ENCODE peak calls at places on chromosome 3, in six cellular contexts. F, K, P, E, N and J are unnamed samples.

GRCh38 chr3:179093807-179094206 is 22.2 kb upstream of the ZMAT3 start:
- DNase-seq in F (no peak), K (peak), P (no peak), E (no peak), N (peak), J (no peak)

GRCh38 chr3:188404701-188405100 is 250.7 kb downstream of the LPP start:
- DNase-seq in F (no peak), K (no peak), P (no peak), E (no peak), N (no peak), J (no peak)

GRCh38 chr3:161969867-161970266 is 473.3 kb downstream of the OTOL1 start:
- DNase-seq in F (no peak), K (peak), P (peak), E (no peak), N (peak), J (no peak)

GRCh38 chr3:185527364-185527763 is 25.0 kb downstream of the LIPH start:
- DNase-seq in F (peak), K (no peak), P (no peak), E (no peak), N (no peak), J (no peak)

GRCh38 chr3:41893977-41894376 is 67.9 kb downstream of the ULK4 start:
- DNase-seq in F (no peak), K (peak), P (peak), E (no peak), N (peak), J (no peak)

GRCh38 chr3:15097889-15098288 is 1.1 kb downstream of the RBSN start:
- DNase-seq in F (no peak), K (no peak), P (no peak), E (no peak), N (peak), J (peak)

GRCh38 chr3:40899286-40899712 is 300.0 kb upstream of the CTNNB1 start:
- DNase-seq in F (no peak), K (no peak), P (no peak), E (no peak), N (peak), J (no peak)

GRCh38 chr3:152147748-152148147 is 121.0 kb upstream of the MBNL1 start:
- DNase-seq in F (no peak), K (no peak), P (no peak), E (no peak), N (no peak), J (no peak)

GRCh38 chr3:59555593-59556315 is 505.9 kb upstream of the CFAP20DC start:
- DNase-seq in F (no peak), K (peak), P (peak), E (no peak), N (peak), J (no peak)

GRCh38 chr3:12947504-12948369 is 106.4 kb upstream of the RPL32 start:
- DNase-seq in F (peak), K (peak), P (peak), E (peak), N (peak), J (no peak)

GRCh38 chr3:18237251-18238005 is 187.7 kb downstream of the SATB1 start:
- DNase-seq in F (no peak), K (peak), P (peak), E (no peak), N (peak), J (no peak)

GRCh38 chr3:52218026-52218425 is 7.4 kb downstream of the TLR9 start:
- DNase-seq in F (peak), K (no peak), P (no peak), E (no peak), N (no peak), J (no peak)

GRCh38 chr3:79516795-79517194 is 251.0 kb downstream of the ROBO1 start:
- DNase-seq in F (no peak), K (no peak), P (no peak), E (no peak), N (peak), J (no peak)

GRCh38 chr3:47404955-47405790 is 24.4 kb downstream of the PTPN23 start:
- DNase-seq in F (no peak), K (no peak), P (peak), E (no peak), N (peak), J (no peak)

GRCh38 chr3:14988988-14989394 is 41.6 kb downstream of the NR2C2 start:
- DNase-seq in F (no peak), K (no peak), P (no peak), E (no peak), N (no peak), J (no peak)

GRCh38 chr3:184361932-184362667 is 590 bp downstream of the POLR2H start:
- DNase-seq in F (peak), K (peak), P (peak), E (peak), N (peak), J (no peak)

GRCh38 chr3:4990061-4990460 is 10.8 kb downstream of the BHLHE40 start:
- DNase-seq in F (no peak), K (no peak), P (no peak), E (no peak), N (no peak), J (no peak)

GRCh38 chr3:157201648-157202278 is 41.8 kb upstream of the CCNL1 start:
- DNase-seq in F (no peak), K (peak), P (peak), E (no peak), N (peak), J (no peak)
- TF ChIP-seq CTCF in F (peak), K (peak), P (peak), E (peak), N (peak), J (peak)

DNA sequence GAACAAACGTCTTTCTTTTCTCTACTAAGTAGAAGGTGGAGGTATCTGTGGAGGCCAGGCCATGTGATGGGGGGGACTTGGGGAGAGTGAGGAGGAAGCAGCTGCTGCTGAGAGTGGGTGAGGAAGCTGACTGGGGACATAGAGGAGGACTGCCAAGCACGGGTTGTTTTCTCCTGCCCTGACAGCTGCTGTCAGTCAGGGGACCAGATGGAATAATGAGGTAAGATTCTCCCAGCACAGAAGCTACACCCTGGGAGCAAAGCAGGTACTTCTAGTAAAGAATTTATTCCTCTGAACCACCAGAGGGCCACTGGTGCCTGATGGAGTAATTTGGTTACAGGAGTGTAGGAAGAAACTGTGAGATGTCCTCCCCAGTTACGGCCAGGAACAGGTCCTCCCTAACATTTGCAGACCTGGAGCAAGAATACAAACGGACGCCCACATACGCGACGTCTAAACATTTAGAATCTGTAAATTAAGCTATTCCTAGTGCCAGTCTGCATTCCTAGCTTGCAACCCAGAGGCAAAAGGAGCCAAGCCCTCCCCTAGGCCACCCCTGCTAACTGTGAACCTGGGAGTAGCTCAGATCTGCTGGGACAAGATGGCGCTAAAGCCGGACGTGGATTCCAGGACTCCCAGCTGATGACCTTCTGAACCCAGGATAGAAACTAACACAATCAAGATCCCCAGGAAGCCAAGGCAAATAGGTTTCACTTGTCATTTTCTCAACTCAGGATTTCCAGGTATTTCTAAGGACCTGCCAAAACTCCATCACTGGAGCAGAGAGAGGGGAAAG is 14.8 kb downstream of the CRYGS start:
- DNase-seq in F (no peak), K (no peak), P (no peak), E (no peak), N (no peak), J (no peak)
- TF ChIP-seq CTCF in F (no peak), K (no peak), P (no peak), E (no peak), N (no peak), J (no peak)

GRCh38 chr3:63911901-63912767 is at the start of gene SCAANT1:
- DNase-seq in F (peak), K (peak), P (peak), E (peak), N (peak), J (peak)
- TF ChIP-seq CTCF in F (peak), K (peak), P (no peak), E (peak), N (no peak), J (no peak)

GRCh38 chr3:62188547-62189375 is 184.6 kb downstream of the FEZF2 start:
- DNase-seq in F (peak), K (peak), P (peak), E (peak), N (peak), J (peak)
- TF ChIP-seq CTCF in F (peak), K (peak), P (peak), E (peak), N (peak), J (peak)

DNA sequence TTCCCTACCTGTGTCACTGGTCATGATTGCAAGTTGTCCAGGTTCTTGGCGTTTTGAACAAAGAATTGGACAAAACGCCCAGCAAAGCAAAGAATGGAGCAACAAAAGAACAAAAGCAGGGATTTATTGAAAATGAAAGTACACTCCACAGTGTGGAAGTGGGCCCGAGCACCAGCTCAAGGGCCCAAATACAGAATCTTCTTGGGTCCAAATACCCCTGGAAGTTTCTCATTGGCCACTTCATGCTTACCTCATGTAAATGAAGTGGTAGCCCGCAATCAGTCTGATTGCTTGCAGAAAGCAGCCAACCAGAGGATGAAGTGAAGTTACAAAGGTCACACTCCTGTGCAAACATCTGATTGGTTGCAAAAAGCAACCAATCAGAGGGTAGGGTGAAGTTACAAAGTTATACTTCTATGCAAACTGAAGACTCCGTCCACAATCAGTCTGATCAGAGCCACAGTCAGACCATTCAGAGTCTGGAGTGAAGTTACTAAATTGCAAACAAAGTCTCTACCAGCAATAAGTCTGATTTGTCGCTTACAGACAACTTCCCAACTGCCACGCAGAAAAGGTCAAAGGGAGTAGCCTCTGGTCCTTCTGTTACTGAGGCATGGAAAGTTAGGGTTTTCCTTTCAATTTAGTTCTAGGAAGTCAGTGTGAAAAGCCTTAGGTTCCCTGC is 8.3 kb upstream of the TM4SF1 start:
- DNase-seq in F (no peak), K (no peak), P (no peak), E (no peak), N (no peak), J (no peak)
- TF ChIP-seq CTCF in F (no peak), K (no peak), P (no peak), E (no peak), N (no peak), J (no peak)

GRCh38 chr3:144843099-144843498 is 871.5 kb downstream of the DIPK2A start:
- DNase-seq in F (no peak), K (no peak), P (peak), E (no peak), N (no peak), J (no peak)
- TF ChIP-seq CTCF in F (no peak), K (no peak), P (peak), E (no peak), N (no peak), J (no peak)

GRCh38 chr3:36790765-36791164 is 26.4 kb upstream of the DCLK3 start:
- DNase-seq in F (no peak), K (no peak), P (no peak), E (no peak), N (no peak), J (no peak)

GRCh38 chr3:36786921-36787890 is 22.9 kb upstream of the DCLK3 start:
- DNase-seq in F (no peak), K (no peak), P (no peak), E (peak), N (no peak), J (no peak)

GRCh38 chr3:36795622-36796021 is 31.3 kb upstream of the DCLK3 start:
- DNase-seq in F (no peak), K (no peak), P (no peak), E (no peak), N (no peak), J (no peak)

GRCh38 chr3:36796896-36797295 is 32.5 kb upstream of the DCLK3 start:
- DNase-seq in F (no peak), K (peak), P (no peak), E (no peak), N (peak), J (no peak)

DNA sequence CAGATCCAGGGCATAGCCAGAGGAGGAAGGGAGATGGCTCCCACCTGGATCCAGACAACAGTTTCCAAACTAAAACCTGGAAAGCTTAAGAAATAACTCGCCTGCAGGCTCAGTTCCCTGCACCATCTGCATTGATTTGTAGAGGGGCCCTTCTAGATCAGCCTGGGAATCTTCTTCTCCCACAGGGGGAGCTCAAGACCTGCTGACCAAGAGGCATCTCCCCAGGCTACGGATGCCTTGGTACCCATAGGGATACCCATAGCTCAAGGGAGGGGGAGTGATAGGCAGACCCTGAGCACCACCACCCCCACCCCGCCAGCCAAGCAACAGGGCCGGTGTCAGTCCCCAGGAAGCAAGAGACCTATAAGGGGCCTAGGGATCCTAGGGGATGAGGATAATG is 28.0 kb upstream of the DCLK3 start:
- DNase-seq in F (no peak), K (peak), P (peak), E (no peak), N (peak), J (no peak)
- TF ChIP-seq CTCF in F (peak), K (peak), P (peak), E (no peak), N (peak), J (no peak)

DNA sequence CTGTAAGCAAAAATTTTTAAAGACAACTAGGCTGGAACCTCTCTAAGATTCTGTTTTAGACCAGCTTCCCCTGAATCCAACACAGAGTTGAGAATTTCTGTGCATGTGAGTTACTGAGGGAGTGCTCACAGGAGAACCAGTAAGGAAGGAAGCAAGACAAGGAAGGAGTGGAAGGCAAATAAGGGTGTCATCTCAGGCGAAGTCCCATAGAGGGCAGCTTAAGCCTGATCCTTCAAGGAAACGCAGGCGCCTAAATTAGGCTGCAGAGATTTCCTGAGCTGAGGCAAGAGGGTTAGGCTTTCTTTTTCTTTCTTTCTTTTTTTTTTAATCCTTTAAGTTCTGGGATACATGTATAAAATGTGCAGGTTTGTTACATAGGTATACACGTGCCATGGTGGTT is 36.2 kb upstream of the COL6A6 start:
- DNase-seq in F (no peak), K (peak), P (peak), E (peak), N (peak), J (no peak)
- TF ChIP-seq CTCF in F (no peak), K (peak), P (peak), E (no peak), N (peak), J (no peak)